ENCODE peak calls at places on chromosome 16, in five cellular contexts. Z, A, U, O and E are unnamed samples.

GRCh38 chr16:81730090-81731051 is 48.7 kb upstream of the PLCG2 start:
- DNase-seq in Z (peak; percentile 73), A (no peak), U (peak; percentile 91), O (peak; percentile 83), E (peak; percentile 67)

GRCh38 chr16:79599837-79600635 is 501 bp downstream of the MAF start:
- DNase-seq in Z (peak; percentile 49), A (peak; percentile 10), U (peak; percentile 58), O (peak; percentile 69), E (peak; percentile 50)

GRCh38 chr16:75593825-75594820 is 27.9 kb downstream of the GABARAPL2 start:
- DNase-seq in Z (no peak), A (no peak), U (peak; percentile 40), O (no peak), E (peak; percentile 32)

GRCh38 chr16:22022151-22022550 is 14.2 kb downstream of the MOSMO start:
- DNase-seq in Z (no peak), A (no peak), U (no peak), O (no peak), E (no peak)

GRCh38 chr16:66133641-66134402 is 232.7 kb upstream of the CDH5 start:
- DNase-seq in Z (no peak), A (no peak), U (no peak), O (no peak), E (no peak)

GRCh38 chr16:86306811-86307517 is 203.4 kb upstream of the FOXF1 start:
- DNase-seq in Z (no peak), A (no peak), U (no peak), O (no peak), E (no peak)

GRCh38 chr16:79592150-79592549 is 8.4 kb downstream of the MAF start:
- DNase-seq in Z (no peak), A (no peak), U (no peak), O (no peak), E (no peak)

GRCh38 chr16:1533443-1533951 is at the start of gene TMEM204:
- DNase-seq in Z (peak; percentile 51), A (no peak), U (no peak), O (peak; percentile 70), E (peak; percentile 59)

GRCh38 chr16:86631441-86631840 is 53.1 kb downstream of the FOXL1 start:
- DNase-seq in Z (no peak), A (no peak), U (peak; percentile 63), O (no peak), E (no peak)

GRCh38 chr16:88703486-88704309 is 2.5 kb downstream of the RNF166 start:
- DNase-seq in Z (peak; percentile 84), A (peak; percentile 89), U (no peak), O (peak; percentile 87), E (peak; percentile 93)